ENCODE peak calls at places on chromosomes 1 and 21, in five cellular contexts. N, O, H, L and U are unnamed samples.

GRCh38 chr1:147758379-147759100 is 1.9 kb downstream of the GJA5 start:
- DNase-seq in N (no peak), O (no peak), H (no peak), L (no peak), U (no peak)

GRCh38 chr1:53137729-53138128 is 4.7 kb downstream of the SLC1A7 start:
- DNase-seq in N (no peak), O (no peak), H (no peak), L (peak), U (peak)

GRCh38 chr1:208601569-208601968 is 357.4 kb upstream of the PLXNA2 start:
- DNase-seq in N (no peak), O (no peak), H (no peak), L (no peak), U (no peak)

GRCh38 chr1:243343970-243344749 is 88.3 kb downstream of the SDCCAG8 start:
- DNase-seq in N (peak), O (no peak), H (no peak), L (no peak), U (peak)

GRCh38 chr1:21149862-21150432 is 26.8 kb downstream of the EIF4G3 start:
- DNase-seq in N (peak), O (peak), H (no peak), L (no peak), U (no peak)

GRCh38 chr1:25568090-25568833 is 24.9 kb downstream of the LDLRAP1 start:
- DNase-seq in N (peak), O (peak), H (no peak), L (no peak), U (peak)

GRCh38 chr1:54888080-54888733 is 1.2 kb upstream of the DHCR24 start:
- DNase-seq in N (no peak), O (no peak), H (no peak), L (no peak), U (no peak)

GRCh38 chr1:75615664-75616435 is 4.9 kb upstream of the SLC44A5 start:
- DNase-seq in N (peak), O (peak), H (no peak), L (no peak), U (no peak)

GRCh38 chr1:33599516-33600115 is 127.2 kb downstream of the ZSCAN20 start:
- DNase-seq in N (no peak), O (no peak), H (no peak), L (no peak), U (no peak)

GRCh38 chr1:41864471-41865040 is 54.2 kb downstream of the HIVEP3 start:
- DNase-seq in N (peak), O (no peak), H (no peak), L (no peak), U (no peak)

GRCh38 chr1:20100632-20101355 is 18.5 kb downstream of the PLA2G2D start:
- DNase-seq in N (peak), O (peak), H (no peak), L (no peak), U (peak)

GRCh38 chr1:209674957-209675566 is at the start of gene G0S2:
- DNase-seq in N (peak), O (peak), H (no peak), L (peak), U (peak)

GRCh38 chr1:110347182-110347893 is 8.2 kb downstream of the RBM15 start:
- DNase-seq in N (no peak), O (no peak), H (no peak), L (no peak), U (no peak)

GRCh38 chr1:23777979-23778814 is at the start of gene PITHD1:
- DNase-seq in N (peak), O (peak), H (peak), L (peak), U (peak)

GRCh38 chr1:45679123-45679522 is 7.2 kb downstream of the GPBP1L1 start:
- DNase-seq in N (peak), O (no peak), H (no peak), L (no peak), U (no peak)

GRCh38 chr21:44742418-44743153 is 31.2 kb upstream of the TSPEAR start:
- DNase-seq in N (peak), O (no peak), H (no peak), L (no peak), U (peak)

GRCh38 chr1:160454371-160455152 is 54.2 kb downstream of the VANGL2 start:
- DNase-seq in N (no peak), O (no peak), H (no peak), L (no peak), U (no peak)

GRCh38 chr1:43693371-43693770 is 14.0 kb upstream of the ST3GAL3 start:
- DNase-seq in N (no peak), O (no peak), H (no peak), L (peak), U (no peak)

GRCh38 chr1:207241164-207241934 is 80.1 kb upstream of the CD55 start:
- DNase-seq in N (no peak), O (no peak), H (no peak), L (no peak), U (no peak)

GRCh38 chr1:15295676-15296075 is 48.7 kb downstream of the FHAD1 start:
- DNase-seq in N (no peak), O (no peak), H (no peak), L (no peak), U (no peak)

GRCh38 chr1:21911205-21912001 is 25.7 kb downstream of the HSPG2 start:
- DNase-seq in N (peak), O (no peak), H (no peak), L (no peak), U (no peak)

GRCh38 chr1:58155418-58156123 is 391.0 kb downstream of the OMA1 start:
- DNase-seq in N (peak), O (no peak), H (no peak), L (no peak), U (no peak)

GRCh38 chr1:30748699-30749401 is 8.7 kb downstream of the LAPTM5 start:
- DNase-seq in N (no peak), O (no peak), H (no peak), L (no peak), U (no peak)